ENCODE peak calls at places on chromosome 22, in seven cellular contexts. X, F, N, V, A, P and Y are unnamed samples.

GRCh38 chr22:47001288-47001687 is 238.8 kb downstream of the TBC1D22A start:
- DNase-seq in P (no peak), A (no peak), N (no peak), V (no peak), F (no peak), X (no peak), Y (no peak)

GRCh38 chr22:36528336-36528735 is 630 bp downstream of the EIF3D start:
- DNase-seq in V (no peak), X (peak), F (no peak), N (no peak), A (no peak), P (peak), Y (no peak)

GRCh38 chr22:30044369-30044768 is 35.9 kb upstream of the HORMAD2 start:
- DNase-seq in N (peak), A (no peak), P (peak), F (no peak), V (no peak), X (peak), Y (no peak)

GRCh38 chr22:46007003-46007847 is 30.3 kb upstream of the WNT7B start:
- DNase-seq in V (peak), F (no peak), P (peak), A (no peak), X (peak), N (no peak), Y (no peak)

GRCh38 chr22:46171940-46172339 is 21.6 kb downstream of the PPARA start:
- DNase-seq in V (no peak), F (no peak), N (peak), X (no peak), P (peak), A (no peak), Y (peak)

GRCh38 chr22:36143956-36144355 is 16.6 kb downstream of the APOL3 start:
- DNase-seq in F (no peak), V (no peak), X (no peak), N (no peak), A (no peak), P (no peak), Y (no peak)

GRCh38 chr22:37559901-37560681 is at the start of gene CDC42EP1:
- DNase-seq in N (peak), A (no peak), V (peak), F (peak), P (peak), X (peak), Y (no peak)

GRCh38 chr22:47207846-47208554 is 445.6 kb downstream of the TBC1D22A start:
- DNase-seq in A (no peak), P (no peak), F (no peak), V (peak), X (no peak), N (peak), Y (no peak)

GRCh38 chr22:25054943-25055511 is 102.5 kb downstream of the KIAA1671 start:
- DNase-seq in F (no peak), A (no peak), P (peak), N (no peak), X (peak), V (no peak), Y (no peak)

GRCh38 chr22:39558950-39559349 is 11.6 kb upstream of the CACNA1I start:
- DNase-seq in F (no peak), N (no peak), P (no peak), V (no peak), A (no peak), X (no peak), Y (no peak)

GRCh38 chr22:39560127-39560526 is 10.4 kb upstream of the CACNA1I start:
- DNase-seq in N (no peak), X (no peak), V (no peak), F (no peak), A (no peak), P (peak), Y (no peak)

GRCh38 chr22:39559456-39560105 is 11.0 kb upstream of the CACNA1I start:
- DNase-seq in V (no peak), F (peak), X (no peak), N (no peak), P (peak), A (no peak), Y (no peak)

GRCh38 chr22:39558254-39558727 is 12.3 kb upstream of the CACNA1I start:
- DNase-seq in A (no peak), F (no peak), V (no peak), N (no peak), X (no peak), P (peak), Y (no peak)

DNA sequence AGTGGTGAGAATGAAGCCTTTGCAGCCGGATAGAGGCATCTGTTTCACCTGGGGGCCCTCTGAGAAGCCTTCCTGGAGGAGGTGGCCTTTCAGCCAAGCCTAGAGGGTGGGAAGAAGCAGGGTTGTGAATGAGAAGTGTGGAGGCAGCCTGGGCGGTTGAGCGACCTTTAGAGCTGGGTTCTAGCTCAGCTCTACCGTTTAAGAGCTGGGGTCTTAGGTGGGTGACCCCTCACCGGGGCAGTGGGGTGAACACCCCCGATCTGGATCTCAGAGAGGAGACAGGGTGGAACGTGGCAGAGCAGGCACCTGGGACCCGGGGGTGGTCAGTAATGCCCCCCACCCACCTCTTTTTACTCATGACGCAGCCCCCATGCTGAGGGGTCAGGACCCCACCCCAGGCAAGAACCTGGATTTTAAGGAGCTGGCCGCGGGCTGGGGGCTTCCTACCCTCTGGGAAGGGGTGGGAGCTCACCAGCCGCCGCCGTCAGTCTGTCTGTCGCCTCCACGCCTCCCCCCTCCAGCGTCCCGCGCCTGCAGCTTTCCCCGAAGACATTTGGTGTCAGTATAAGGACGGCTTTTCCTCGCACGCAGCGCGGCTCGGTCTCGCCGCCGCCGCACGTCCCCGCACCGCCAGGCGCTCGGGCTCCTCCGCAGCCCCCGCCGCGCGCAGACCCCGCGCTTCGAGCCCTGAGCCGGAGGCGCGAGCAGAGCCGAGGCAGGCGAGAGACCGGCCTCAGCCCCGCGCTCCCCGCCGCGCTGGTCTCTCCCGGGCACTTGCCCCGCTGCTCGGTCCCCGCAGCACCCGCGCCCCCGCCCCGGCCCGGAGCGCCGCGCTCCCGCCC is 13.4 kb upstream of the CACNA1I start:
- DNase-seq in A (no peak), X (peak), N (no peak), P (peak), F (no peak), V (no peak), Y (no peak)
- H3K4me3 ChIP-seq in A (no peak), X (peak), N (no peak), P (no peak), F (no peak), V (no peak), Y (peak)

GRCh38 chr22:26812731-26813130 is 155.3 kb downstream of the MIAT start:
- DNase-seq in P (peak), A (no peak), V (no peak), N (no peak), X (peak), F (no peak), Y (no peak)
- H3K27ac ChIP-seq in P (no peak), A (no peak), V (no peak), N (no peak), X (no peak), F (no peak), Y (no peak)

GRCh38 chr22:50169774-50170341 is 673 bp upstream of the PANX2 start:
- DNase-seq in A (no peak), P (peak), F (peak), N (no peak), V (no peak), X (no peak), Y (no peak)
- H3K9ac ChIP-seq in A (peak), P (no peak), F (peak), N (no peak), V (no peak), X (no peak), Y (no peak)

DNA sequence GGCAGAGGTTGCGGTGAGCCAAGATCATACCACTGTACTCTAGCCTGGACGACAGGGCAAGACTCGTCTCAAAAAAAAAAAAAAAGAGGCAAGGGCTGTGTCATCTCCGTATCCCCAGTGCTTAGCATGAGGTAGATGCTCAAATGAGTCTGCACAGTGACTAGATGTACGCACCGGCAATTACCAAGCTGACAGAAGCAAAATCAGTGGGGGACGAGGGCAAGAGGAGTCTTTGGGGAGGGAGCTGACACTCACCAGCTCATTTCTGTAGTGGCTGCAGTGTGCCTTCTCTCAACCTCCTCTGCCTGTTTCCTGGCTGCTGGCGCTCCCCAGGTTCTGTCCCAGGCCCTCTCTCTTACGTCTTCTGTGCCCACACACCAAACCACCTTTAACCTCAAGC is 69.9 kb downstream of the PACSIN2 start:
- DNase-seq in A (no peak), F (no peak), V (no peak), P (no peak), X (no peak), N (no peak), Y (no peak)
- H3K4me3 ChIP-seq in A (no peak), F (no peak), V (no peak), P (no peak), X (no peak), N (no peak), Y (no peak)

GRCh38 chr22:43088616-43088978 is 594 bp downstream of the TTLL1 start:
- DNase-seq in V (no peak), F (no peak), X (no peak), P (peak), N (no peak), A (no peak), Y (no peak)
- H3K27ac ChIP-seq in V (no peak), F (no peak), X (no peak), P (peak), N (peak), A (no peak), Y (no peak)

GRCh38 chr22:48320671-48321515 is 1506.8 kb downstream of the BRD1 start:
- DNase-seq in P (no peak), V (peak), F (no peak), N (no peak), X (no peak), A (no peak), Y (no peak)
- H3K9ac ChIP-seq in P (no peak), V (no peak), F (no peak), N (no peak), X (no peak), A (no peak), Y (peak)